ENCODE peak calls at places on chromosomes 16 and 17, in four cellular contexts. One of them, this sample, is unnamed. For H3K4me1, the result is how much of the 10 kb centered on the place peaks cover.

GRCh38 chr16:57576429-57576870 is 34.0 kb downstream of the ADGRG5 start:
- DNase-seq in left ventricle myocardium inferior: peak
- DNase-seq in aorta: peak
- DNase-seq in A549: peak
- DNase-seq in this sample: peak

GRCh38 chr17:11807606-11808005 is 189.7 kb downstream of the ZNF18 start:
- DNase-seq in left ventricle myocardium inferior: no peak
- DNase-seq in aorta: no peak
- DNase-seq in A549: no peak
- DNase-seq in this sample: no peak

GRCh38 chr17:17751489-17751995 is 70.3 kb downstream of the RAI1 start:
- DNase-seq in left ventricle myocardium inferior: no peak
- DNase-seq in aorta: no peak
- DNase-seq in A549: no peak
- DNase-seq in this sample: peak

GRCh38 chr16:57427307-57427706 is 19.9 kb downstream of the CIAPIN1 start:
- DNase-seq in left ventricle myocardium inferior: no peak
- DNase-seq in aorta: no peak
- DNase-seq in A549: no peak
- DNase-seq in this sample: no peak

GRCh38 chr17:76909971-76910760 is 42.0 kb downstream of the MGAT5B start:
- DNase-seq in left ventricle myocardium inferior: peak
- DNase-seq in aorta: no peak
- DNase-seq in A549: peak
- DNase-seq in this sample: peak

GRCh38 chr17:42659079-42659931 is at the start of gene TUBG2:
- DNase-seq in left ventricle myocardium inferior: peak
- DNase-seq in aorta: peak
- DNase-seq in A549: peak
- DNase-seq in this sample: peak

GRCh38 chr17:11583306-11583992 is 14.8 kb upstream of the DNAH9 start:
- DNase-seq in left ventricle myocardium inferior: no peak
- DNase-seq in aorta: no peak
- DNase-seq in A549: no peak
- DNase-seq in this sample: no peak

GRCh38 chr16:6682142-6682811 is 650.4 kb upstream of the RBFOX1 start:
- DNase-seq in left ventricle myocardium inferior: no peak
- DNase-seq in aorta: peak
- DNase-seq in A549: peak
- DNase-seq in this sample: no peak

GRCh38 chr17:35087731-35088646 is 24.5 kb upstream of the RFFL start:
- DNase-seq in left ventricle myocardium inferior: peak
- DNase-seq in aorta: peak
- DNase-seq in A549: no peak
- DNase-seq in this sample: peak

GRCh38 chr17:33099252-33099651 is 107.6 kb downstream of the SPACA3 start:
- DNase-seq in left ventricle myocardium inferior: no peak
- DNase-seq in aorta: no peak
- DNase-seq in A549: no peak
- DNase-seq in this sample: no peak

GRCh38 chr17:33097411-33097810 is 105.8 kb downstream of the SPACA3 start:
- DNase-seq in left ventricle myocardium inferior: no peak
- DNase-seq in aorta: no peak
- DNase-seq in A549: no peak
- DNase-seq in this sample: no peak

GRCh38 chr17:33099906-33100305 is 108.3 kb downstream of the SPACA3 start:
- DNase-seq in left ventricle myocardium inferior: no peak
- DNase-seq in aorta: no peak
- DNase-seq in A549: no peak
- DNase-seq in this sample: no peak
- H3K27ac ChIP-seq in left ventricle myocardium inferior: no peak
- H3K27ac ChIP-seq in aorta: no peak
- H3K27ac ChIP-seq in A549: no peak
- H3K27ac ChIP-seq in this sample: no peak

GRCh38 chr16:12086861-12087260 is 110.3 kb downstream of the SNX29 start:
- DNase-seq in left ventricle myocardium inferior: no peak
- DNase-seq in aorta: no peak
- DNase-seq in A549: no peak
- DNase-seq in this sample: no peak
- H3K4me1 ChIP-seq in left ventricle myocardium inferior: under half
- H3K4me1 ChIP-seq in aorta: under half
- H3K4me1 ChIP-seq in A549: under half
- H3K4me1 ChIP-seq in this sample: under half

DNA sequence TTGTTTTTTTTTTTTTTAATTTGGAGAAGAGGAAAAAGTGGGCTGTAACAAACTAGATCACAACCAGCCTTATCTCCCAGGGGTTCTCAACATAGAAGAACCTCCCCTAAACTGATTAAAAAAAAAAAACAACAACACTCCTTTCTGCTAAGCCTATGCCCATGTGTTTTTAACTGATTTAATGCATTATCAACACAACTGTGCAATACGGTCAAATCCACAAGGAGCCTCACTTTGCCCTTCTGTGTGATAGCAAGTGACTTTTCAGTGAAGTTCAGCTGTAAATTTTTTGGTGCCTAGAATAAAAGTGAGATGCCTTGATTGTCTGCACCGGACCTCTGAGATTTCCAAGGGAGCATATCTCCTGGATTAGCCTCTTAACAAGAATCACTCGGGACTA is 611 bp downstream of the MYH11 start:
- DNase-seq in left ventricle myocardium inferior: no peak
- DNase-seq in aorta: no peak
- DNase-seq in A549: no peak
- DNase-seq in this sample: no peak
- H3K4me3 ChIP-seq in left ventricle myocardium inferior: peak
- H3K4me3 ChIP-seq in aorta: peak
- H3K4me3 ChIP-seq in A549: no peak
- H3K4me3 ChIP-seq in this sample: no peak

GRCh38 chr17:2872282-2872681 is 76.0 kb downstream of the RAP1GAP2 start:
- DNase-seq in left ventricle myocardium inferior: no peak
- DNase-seq in aorta: no peak
- DNase-seq in A549: no peak
- DNase-seq in this sample: no peak
- H3K27ac ChIP-seq in left ventricle myocardium inferior: no peak
- H3K27ac ChIP-seq in aorta: no peak
- H3K27ac ChIP-seq in A549: no peak
- H3K27ac ChIP-seq in this sample: no peak

GRCh38 chr17:51257150-51258081 is 2.4 kb downstream of the MBTD1 start:
- DNase-seq in left ventricle myocardium inferior: no peak
- DNase-seq in aorta: no peak
- DNase-seq in A549: no peak
- DNase-seq in this sample: no peak
- H3K4me1 ChIP-seq in left ventricle myocardium inferior: half or more
- H3K4me1 ChIP-seq in aorta: under half
- H3K4me1 ChIP-seq in A549: under half
- H3K4me1 ChIP-seq in this sample: under half

GRCh38 chr17:7016886-7017826 is 4.7 kb downstream of the RNASEK start:
- DNase-seq in left ventricle myocardium inferior: no peak
- DNase-seq in aorta: no peak
- DNase-seq in A549: no peak
- DNase-seq in this sample: no peak
- H3K4me3 ChIP-seq in left ventricle myocardium inferior: peak
- H3K4me3 ChIP-seq in aorta: no peak
- H3K4me3 ChIP-seq in A549: no peak
- H3K4me3 ChIP-seq in this sample: no peak

GRCh38 chr17:65102235-65102634 is 34.9 kb upstream of the RGS9 start:
- DNase-seq in left ventricle myocardium inferior: no peak
- DNase-seq in aorta: no peak
- DNase-seq in A549: no peak
- DNase-seq in this sample: no peak

GRCh38 chr17:65104541-65104940 is 32.6 kb upstream of the RGS9 start:
- DNase-seq in left ventricle myocardium inferior: no peak
- DNase-seq in aorta: no peak
- DNase-seq in A549: no peak
- DNase-seq in this sample: no peak

GRCh38 chr17:65102788-65103187 is 34.4 kb upstream of the RGS9 start:
- DNase-seq in left ventricle myocardium inferior: no peak
- DNase-seq in aorta: no peak
- DNase-seq in A549: no peak
- DNase-seq in this sample: no peak

GRCh38 chr17:65103896-65104295 is 33.3 kb upstream of the RGS9 start:
- DNase-seq in left ventricle myocardium inferior: no peak
- DNase-seq in aorta: no peak
- DNase-seq in A549: no peak
- DNase-seq in this sample: no peak

GRCh38 chr17:65103431-65103830 is 33.7 kb upstream of the RGS9 start:
- DNase-seq in left ventricle myocardium inferior: no peak
- DNase-seq in aorta: no peak
- DNase-seq in A549: no peak
- DNase-seq in this sample: no peak
- H3K27ac ChIP-seq in left ventricle myocardium inferior: no peak
- H3K27ac ChIP-seq in aorta: no peak
- H3K27ac ChIP-seq in A549: no peak
- H3K27ac ChIP-seq in this sample: no peak

This sample was measured in effector memory CD4-positive, alpha-beta T cell.